ENCODE peak calls at places on chromosomes 2 and 18, in five cellular contexts. V is A549; O is psoas muscle; B is CD8-positive, alpha-beta memory T cell; Y is PC-3. N is an unnamed sample.

GRCh38 chr2:237073552-237073951 is 12.1 kb upstream of the COPS8 start:
- DNase-seq in V (no peak), O (no peak), B (no peak), Y (peak), N (peak)

GRCh38 chr2:25018681-25019080 is 23.2 kb upstream of the EFR3B start:
- DNase-seq in V (no peak), O (no peak), B (no peak), Y (no peak), N (no peak)

GRCh38 chr18:45664824-45665763 is 49.8 kb downstream of the SLC14A2 start:
- DNase-seq in V (peak), O (no peak), B (peak), Y (peak), N (no peak)

GRCh38 chr2:172437419-172438063 is 10.2 kb downstream of the ITGA6 start:
- DNase-seq in V (no peak), O (no peak), B (peak), Y (no peak), N (no peak)

GRCh38 chr2:11492720-11493119 is 26.8 kb upstream of the E2F6 start:
- DNase-seq in V (no peak), O (no peak), B (no peak), Y (no peak), N (no peak)

GRCh38 chr2:37005118-37005868 is 39.0 kb upstream of the STRN start:
- DNase-seq in V (peak), O (no peak), B (peak), Y (peak), N (no peak)

GRCh38 chr2:8469709-8470493 is 212.0 kb upstream of the ID2 start:
- DNase-seq in V (no peak), O (no peak), B (no peak), Y (peak), N (no peak)

GRCh38 chr2:12618576-12618975 is 98.2 kb upstream of the TRIB2 start:
- DNase-seq in V (no peak), O (no peak), B (no peak), Y (no peak), N (no peak)

GRCh38 chr2:102050854-102051391 is 59.2 kb downstream of the IL1R2 start:
- DNase-seq in V (no peak), O (peak), B (no peak), Y (no peak), N (no peak)

GRCh38 chr2:105397959-105398521 is 811 bp downstream of the FHL2 start:
- DNase-seq in V (no peak), O (no peak), B (no peak), Y (no peak), N (no peak)

GRCh38 chr2:14081526-14081925 is 551.0 kb upstream of the LRATD1 start:
- DNase-seq in V (no peak), O (no peak), B (no peak), Y (peak), N (no peak)

GRCh38 chr2:18883626-18884456 is 294.5 kb upstream of the NT5C1B start:
- DNase-seq in V (peak), O (no peak), B (no peak), Y (peak), N (no peak)

GRCh38 chr2:150548527-150548926 is 61.1 kb upstream of the RND3 start:
- DNase-seq in V (peak), O (no peak), B (no peak), Y (peak), N (no peak)

GRCh38 chr18:67300498-67300897 is 216.0 kb downstream of the DSEL start:
- DNase-seq in V (peak), O (no peak), B (peak), Y (no peak), N (no peak)

GRCh38 chr2:17539993-17540812 is at the start of gene VSNL1:
- DNase-seq in V (peak), O (peak), B (no peak), Y (no peak), N (no peak)

GRCh38 chr2:13858626-13859025 is 773.9 kb upstream of the LRATD1 start:
- DNase-seq in V (no peak), O (no peak), B (no peak), Y (peak), N (no peak)

GRCh38 chr18:35026407-35027061 is 14.7 kb upstream of the MAPRE2 start:
- DNase-seq in V (no peak), O (no peak), B (peak), Y (no peak), N (no peak)

GRCh38 chr2:72827495-72827894 is 1.7 kb upstream of the EXOC6B start:
- DNase-seq in V (no peak), O (no peak), B (no peak), Y (no peak), N (no peak)

GRCh38 chr2:72824224-72824842 is 1.5 kb downstream of the EXOC6B start:
- DNase-seq in V (no peak), O (no peak), B (no peak), Y (peak), N (no peak)

GRCh38 chr2:72826156-72826477 is 284 bp upstream of the EXOC6B start:
- DNase-seq in V (no peak), O (no peak), B (no peak), Y (no peak), N (no peak)

GRCh38 chr2:72827999-72828646 is 2.3 kb upstream of the EXOC6B start:
- DNase-seq in V (peak), O (no peak), B (no peak), Y (peak), N (peak)

GRCh38 chr2:72825271-72826155 is at the start of gene EXOC6B:
- DNase-seq in V (peak), O (peak), B (peak), Y (peak), N (no peak)
- H3K4me3 ChIP-seq in V (peak), O (peak), B (peak), Y (peak), N (peak)

GRCh38 chr2:143717053-143717452 is 587.8 kb downstream of the ARHGAP15 start:
- DNase-seq in V (no peak), O (no peak), B (no peak), Y (no peak), N (no peak)

GRCh38 chr2:143720093-143720664 is 591.0 kb downstream of the ARHGAP15 start:
- DNase-seq in V (peak), O (no peak), B (no peak), Y (no peak), N (no peak)

GRCh38 chr2:143710879-143711278 is 581.7 kb downstream of the ARHGAP15 start:
- DNase-seq in V (no peak), O (no peak), B (no peak), Y (no peak), N (no peak)

GRCh38 chr2:143717532-143718168 is 588.4 kb downstream of the ARHGAP15 start:
- DNase-seq in V (no peak), O (no peak), B (no peak), Y (no peak), N (no peak)

GRCh38 chr2:143716527-143716926 is 587.3 kb downstream of the ARHGAP15 start:
- DNase-seq in V (no peak), O (no peak), B (no peak), Y (no peak), N (no peak)
- H3K4me3 ChIP-seq in V (no peak), O (no peak), B (no peak), Y (no peak), N (no peak)

GRCh38 chr2:64654993-64655666 is 1.4 kb upstream of the SERTAD2 start:
- DNase-seq in V (peak), O (no peak), B (no peak), Y (peak), N (no peak)
- H3K4me3 ChIP-seq in V (peak), O (peak), B (peak), Y (peak), N (peak)

GRCh38 chr2:68383778-68384177 is 18.7 kb downstream of the PLEK start:
- DNase-seq in V (no peak), O (no peak), B (no peak), Y (no peak), N (no peak)

GRCh38 chr2:68386362-68386761 is 21.3 kb downstream of the PLEK start:
- DNase-seq in V (no peak), O (no peak), B (no peak), Y (no peak), N (no peak)

GRCh38 chr2:68385907-68386287 is 20.8 kb downstream of the PLEK start:
- DNase-seq in V (no peak), O (no peak), B (no peak), Y (no peak), N (no peak)

GRCh38 chr2:68384485-68385107 is 19.5 kb downstream of the PLEK start:
- DNase-seq in V (no peak), O (no peak), B (no peak), Y (no peak), N (no peak)

DNA sequence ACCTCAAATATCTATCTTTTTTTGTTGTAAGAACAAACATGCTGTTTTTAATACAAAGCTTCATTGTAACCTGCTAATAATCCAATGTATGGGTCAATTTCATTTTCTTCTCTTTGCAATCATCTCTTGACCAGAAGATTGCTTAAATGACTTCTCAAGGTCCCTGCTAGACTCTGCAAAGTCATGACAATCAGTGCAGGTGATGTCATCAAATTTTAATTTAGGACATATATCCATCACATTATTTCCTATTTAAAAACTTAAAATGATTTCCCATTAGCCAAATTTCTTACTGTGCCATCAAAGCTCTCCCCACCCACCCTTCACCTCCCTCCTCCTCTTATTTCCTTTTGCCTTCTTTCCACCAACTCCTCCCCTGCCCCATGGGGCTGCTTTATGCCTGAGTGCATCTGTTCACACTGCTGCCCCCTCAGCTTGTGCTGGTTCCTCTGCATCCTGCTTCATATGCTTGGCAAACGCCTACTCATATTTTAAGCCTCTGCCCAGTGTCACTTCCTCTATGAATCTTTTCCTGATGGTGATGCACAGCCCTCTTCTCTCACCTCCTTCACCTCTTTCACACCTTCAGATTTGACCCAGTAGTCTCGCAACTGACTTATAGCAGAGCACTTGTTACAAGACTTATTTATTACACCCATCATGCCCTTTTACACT is 20.3 kb downstream of the PLEK start:
- DNase-seq in V (no peak), O (no peak), B (no peak), Y (no peak), N (no peak)
- H3K4me3 ChIP-seq in V (no peak), O (no peak), B (no peak), Y (no peak), N (no peak)

DNA sequence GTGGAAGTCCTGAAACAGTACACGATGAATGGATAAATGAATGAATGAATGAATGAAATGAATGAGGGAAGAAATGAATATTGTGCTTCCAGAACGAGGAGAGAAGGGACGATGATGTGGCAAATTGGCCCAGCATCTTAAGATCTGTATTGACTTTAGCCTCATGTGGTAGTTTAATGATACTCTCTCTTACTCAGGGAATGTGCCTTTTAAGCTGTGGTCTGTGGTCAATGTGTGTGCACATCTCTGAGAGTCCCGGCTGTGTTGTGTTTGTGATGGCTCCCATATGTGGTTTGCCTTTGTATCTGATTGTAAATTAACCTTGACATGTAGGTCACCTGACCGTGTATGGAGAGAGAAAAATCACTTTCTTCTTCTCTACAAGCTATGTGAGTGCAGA is 91.1 kb downstream of the NEDD4L start:
- DNase-seq in V (no peak), O (no peak), B (peak), Y (peak), N (peak)
- H3K4me3 ChIP-seq in V (no peak), O (no peak), B (no peak), Y (no peak), N (no peak)